ENCODE peak calls at places on chromosomes 4 and X, in six cellular contexts. T is aorta, J is heart right ventricle, F is adrenal gland, N is right atrium auricular region, E is MM.1S. R is an unnamed sample.
A peak's percentile ranks its signal among the peaks of the same experiment; 100 is the strongest.

GRCh38 chrX:77223046-77223445 is 224.1 kb upstream of the FGF16 start:
- DNase-seq in T (peak; percentile 19), J (no peak), F (no peak), N (no peak), E (no peak), R (no peak)

GRCh38 chr4:20337261-20337664 is 85.6 kb downstream of the SLIT2 start:
- DNase-seq in T (no peak), J (no peak), F (no peak), N (no peak), E (no peak), R (no peak)

GRCh38 chr4:139144161-139144859 is 32.7 kb downstream of the ELF2 start:
- DNase-seq in T (no peak), J (peak; percentile 18), F (peak; percentile 53), N (peak; percentile 66), E (no peak), R (no peak)

GRCh38 chrX:104445591-104445990 is 120.4 kb upstream of the IL1RAPL2 start:
- DNase-seq in T (no peak), J (no peak), F (no peak), N (no peak), E (no peak), R (no peak)

GRCh38 chr4:137283737-137284136 is 248.6 kb downstream of the PCDH18 start:
- DNase-seq in T (no peak), J (no peak), F (no peak), N (no peak), E (peak; percentile 12), R (no peak)

GRCh38 chr4:159206427-159206871 is 103.6 kb downstream of the RAPGEF2 start:
- DNase-seq in T (no peak), J (no peak), F (no peak), N (no peak), E (peak; percentile 81), R (no peak)

GRCh38 chrX:19846995-19847790 is 40.2 kb downstream of the SH3KBP1 start:
- DNase-seq in T (no peak), J (no peak), F (peak; percentile 79), N (peak; percentile 62), E (peak; percentile 33), R (no peak)

GRCh38 chr4:61200195-61200990 is at the start of gene ADGRL3:
- DNase-seq in T (peak; percentile 85), J (peak; percentile 41), F (peak; percentile 4), N (no peak), E (no peak), R (no peak)

GRCh38 chr4:40583850-40584439 is 45.7 kb downstream of the RBM47 start:
- DNase-seq in T (no peak), J (no peak), F (no peak), N (no peak), E (no peak), R (no peak)

GRCh38 chrX:18664947-18665346 is 7.0 kb downstream of the RS1 start:
- DNase-seq in T (no peak), J (no peak), F (no peak), N (no peak), E (no peak), R (no peak)

GRCh38 chr4:108247511-108248088 is 78.9 kb upstream of the LEF1 start:
- DNase-seq in T (peak; percentile 65), J (no peak), F (peak; percentile 7), N (no peak), E (peak; percentile 8), R (peak; percentile 51)

GRCh38 chr4:8045909-8046308 is 106.2 kb upstream of the AFAP1 start:
- DNase-seq in T (no peak), J (no peak), F (no peak), N (no peak), E (no peak), R (no peak)

GRCh38 chrX:108558217-108558616 is 118.6 kb downstream of the COL4A5 start:
- DNase-seq in T (no peak), J (no peak), F (no peak), N (no peak), E (no peak), R (no peak)

GRCh38 chr4:38320833-38321232 is 343.2 kb upstream of the KLF3 start:
- DNase-seq in T (no peak), J (no peak), F (no peak), N (no peak), E (no peak), R (no peak)

GRCh38 chrX:45669715-45670360 is 469.2 kb upstream of the DIPK2B start:
- DNase-seq in T (no peak), J (no peak), F (no peak), N (no peak), E (no peak), R (no peak)

GRCh38 chr4:26839534-26839951 is 21.1 kb upstream of the STIM2 start:
- DNase-seq in T (no peak), J (no peak), F (no peak), N (no peak), E (no peak), R (peak; percentile 48)

GRCh38 chr4:55545681-55546632 is 752 bp downstream of the CLOCK start:
- DNase-seq in T (peak; percentile 92), J (peak; percentile 86), F (peak; percentile 82), N (peak; percentile 76), E (peak; percentile 76), R (peak; percentile 80)

GRCh38 chrX:153689654-153690465 is 2.1 kb downstream of the SLC6A8 start:
- DNase-seq in T (no peak), J (no peak), F (peak; percentile 32), N (no peak), E (no peak), R (peak; percentile 67)

GRCh38 chrX:49166914-49167739 is 4.6 kb downstream of the MAGIX start:
- DNase-seq in T (peak; percentile 94), J (peak; percentile 74), F (peak; percentile 64), N (peak; percentile 87), E (peak; percentile 65), R (no peak)

GRCh38 chr4:146417822-146418221 is 103.9 kb downstream of the SLC10A7 start:
- DNase-seq in T (no peak), J (no peak), F (no peak), N (no peak), E (no peak), R (no peak)

GRCh38 chrX:40108959-40109287 is 11.2 kb upstream of the BCOR start:
- DNase-seq in T (peak; percentile 95), J (peak; percentile 84), F (peak; percentile 85), N (peak; percentile 76), E (no peak), R (peak; percentile 83)

GRCh38 chr4:98468744-98469143 is 189.7 kb downstream of the TSPAN5 start:
- DNase-seq in T (no peak), J (peak; percentile 29), F (peak; percentile 15), N (no peak), E (no peak), R (no peak)

GRCh38 chrX:100980608-100981497 is 11.3 kb downstream of the ARL13A start:
- DNase-seq in T (peak; percentile 79), J (peak; percentile 6), F (peak; percentile 66), N (no peak), E (no peak), R (no peak)

GRCh38 chrX:8548446-8548845 is 83.8 kb downstream of the VCX3B start:
- DNase-seq in T (no peak), J (no peak), F (no peak), N (no peak), E (no peak), R (no peak)

GRCh38 chrX:105608745-105609144 is 213.6 kb upstream of the NRK start:
- DNase-seq in T (no peak), J (no peak), F (no peak), N (no peak), E (no peak), R (no peak)

GRCh38 chr4:7570156-7570778 is 135.5 kb upstream of the PSAPL1 start:
- DNase-seq in T (no peak), J (no peak), F (no peak), N (no peak), E (no peak), R (no peak)

DNA sequence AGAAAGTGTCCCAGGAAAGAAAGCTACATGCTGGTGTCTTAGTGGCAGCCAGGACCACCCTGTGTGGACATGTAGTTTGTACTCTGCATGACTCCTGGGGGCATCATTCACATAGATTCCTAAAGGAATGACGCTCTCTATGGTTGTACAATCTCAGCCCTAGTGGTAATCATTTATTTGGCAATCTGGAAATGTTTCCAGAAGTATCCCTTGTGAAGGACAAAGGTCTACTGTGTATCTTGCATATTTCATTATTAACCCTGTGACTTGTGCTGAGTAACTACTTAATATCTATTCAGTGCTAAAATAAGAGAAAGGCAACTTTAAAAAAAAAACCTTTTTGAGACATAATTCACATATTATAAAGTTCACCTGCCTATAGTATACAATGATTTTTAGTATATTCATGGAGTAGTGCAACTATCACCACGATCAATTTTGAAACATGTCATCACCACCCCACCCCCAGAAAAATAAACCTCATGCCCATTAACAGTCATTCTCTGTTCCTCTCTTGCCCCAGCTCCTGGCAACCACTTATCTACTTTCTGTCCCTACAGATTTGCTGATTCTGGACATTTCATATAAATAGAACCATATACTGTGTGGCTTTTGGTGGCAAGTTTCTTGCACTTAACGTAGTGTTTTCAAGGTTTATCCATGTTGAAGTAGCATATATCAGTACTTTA is 51.7 kb downstream of the SHROOM3 start:
- DNase-seq in T (no peak), J (no peak), F (no peak), N (no peak), E (peak; percentile 78), R (no peak)
- H3K4me1 ChIP-seq in T (no peaks in the 10 kb centered on the region), J (no peaks in the 10 kb centered on the region), F (no peaks in the 10 kb centered on the region), N (no peaks in the 10 kb centered on the region), E (peaks cover 39% of the 10 kb centered on the region), R (peaks cover 21% of the 10 kb centered on the region)

GRCh38 chr4:16225996-16226815 is at the start of gene TAPT1:
- DNase-seq in T (peak; percentile 95), J (peak; percentile 88), F (peak; percentile 81), N (peak; percentile 68), E (peak; percentile 76), R (peak; percentile 82)
- H3K9me3 ChIP-seq in T (no peaks in the 10 kb centered on the region), J (no peaks in the 10 kb centered on the region), F (no peaks in the 10 kb centered on the region), N (no peaks in the 10 kb centered on the region), E (no peaks in the 10 kb centered on the region), R (no peaks in the 10 kb centered on the region)

DNA sequence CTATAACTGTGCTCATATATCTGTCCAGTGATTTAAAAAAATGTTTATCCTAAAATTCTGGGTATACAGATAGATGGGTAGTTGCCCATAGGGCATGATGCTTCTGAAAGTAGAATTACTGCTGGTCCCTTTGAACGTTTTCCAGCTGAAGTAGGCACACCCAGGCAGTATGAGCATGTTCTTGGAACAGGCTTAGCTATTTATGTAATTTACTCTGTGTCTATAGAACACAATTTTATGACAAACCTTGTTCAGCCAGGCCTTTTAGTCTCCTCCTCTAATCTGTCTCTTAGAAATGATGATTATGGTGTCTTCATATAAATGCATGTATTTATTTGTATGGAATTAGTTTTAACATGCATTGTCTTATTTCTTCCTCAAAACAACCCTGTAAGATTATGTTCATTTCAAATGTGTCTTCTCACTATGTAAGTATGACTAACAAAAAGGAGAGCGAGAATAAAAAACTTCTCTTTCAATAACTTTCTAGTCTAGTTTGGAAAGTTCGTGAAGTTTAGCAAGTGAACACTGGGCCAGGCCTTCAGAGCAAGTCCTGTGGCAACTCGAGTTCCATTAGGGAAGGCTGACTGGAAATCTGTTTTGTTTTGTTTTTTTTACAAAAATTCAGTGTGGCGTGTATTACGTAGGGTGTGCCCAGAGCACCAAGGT is 142.0 kb downstream of the AFF1 start:
- DNase-seq in T (no peak), J (no peak), F (no peak), N (no peak), E (no peak), R (no peak)
- H3K4me1 ChIP-seq in T (peaks cover 10% of the 10 kb centered on the region), J (peaks cover 91% of the 10 kb centered on the region), F (peaks cover 89% of the 10 kb centered on the region), N (no peaks in the 10 kb centered on the region), E (peaks cover 9% of the 10 kb centered on the region), R (peaks cover 60% of the 10 kb centered on the region)

DNA sequence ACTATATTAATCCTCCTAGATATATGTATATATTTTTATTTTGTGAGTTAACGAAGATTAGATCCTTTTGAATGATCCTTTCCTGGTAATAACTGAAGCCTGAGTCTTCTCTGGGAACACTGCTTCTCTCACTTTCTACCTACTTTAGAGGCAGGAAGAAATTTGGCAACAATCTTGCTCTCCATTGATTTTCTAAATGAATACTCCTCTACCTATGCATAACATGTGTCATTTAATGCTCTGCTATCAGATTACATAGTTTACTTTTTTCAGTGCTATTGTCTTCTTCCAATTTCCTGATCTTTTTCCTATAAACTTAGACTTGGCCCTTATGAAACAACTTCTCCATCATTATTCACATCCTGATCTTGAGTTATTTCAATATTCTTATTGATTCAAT is 60.4 kb upstream of the PDHA2 start:
- DNase-seq in T (no peak), J (no peak), F (no peak), N (no peak), E (no peak), R (no peak)
- H3K9me3 ChIP-seq in T (no peaks in the 10 kb centered on the region), J (peaks cover 5% of the 10 kb centered on the region), F (no peaks in the 10 kb centered on the region), N (no peaks in the 10 kb centered on the region), E (no peaks in the 10 kb centered on the region), R (no peaks in the 10 kb centered on the region)

R was measured in pancreas.